ENCODE peak calls at places on chromosome 22, in five cellular contexts. G is naive thymus-derived CD4-positive, alpha-beta T cell; J is vagina; S is aorta; N is CD4-positive, CD25-positive, alpha-beta regulatory T cell. Y is an unnamed sample.

GRCh38 chr22:31206896-31207687 is 5.0 kb upstream of the LIMK2 start:
- DNase-seq in G (no peak), J (no peak), S (no peak), N (no peak), Y (no peak)

GRCh38 chr22:28435960-28436359 is 243.7 kb downstream of the TTC28 start:
- DNase-seq in G (no peak), J (no peak), S (no peak), N (no peak), Y (no peak)

GRCh38 chr22:47041201-47042115 is 279.0 kb downstream of the TBC1D22A start:
- DNase-seq in G (no peak), J (no peak), S (peak), N (no peak), Y (no peak)

GRCh38 chr22:37243402-37244113 is 511 bp downstream of the RAC2 start:
- DNase-seq in G (no peak), J (no peak), S (no peak), N (no peak), Y (no peak)

GRCh38 chr22:42228480-42228879 is 42.0 kb downstream of the TCF20 start:
- DNase-seq in G (no peak), J (no peak), S (no peak), N (no peak), Y (no peak)

GRCh38 chr22:43274595-43275240 is 68.5 kb downstream of the SCUBE1 start:
- DNase-seq in G (no peak), J (no peak), S (no peak), N (no peak), Y (no peak)

GRCh38 chr22:36233796-36234195 is 5.5 kb downstream of the APOL2 start:
- DNase-seq in G (no peak), J (peak), S (no peak), N (no peak), Y (no peak)

GRCh38 chr22:46587492-46588278 is 32.5 kb upstream of the GRAMD4 start:
- DNase-seq in G (no peak), J (no peak), S (peak), N (peak), Y (no peak)

GRCh38 chr22:28813772-28814518 is 13.6 kb upstream of the XBP1 start:
- DNase-seq in G (no peak), J (no peak), S (peak), N (no peak), Y (no peak)

GRCh38 chr22:22941831-22942510 is 54.4 kb downstream of the IGLL5 start:
- DNase-seq in G (no peak), J (peak), S (no peak), N (no peak), Y (no peak)

GRCh38 chr22:38016182-38017078 is 32.1 kb upstream of the SOX10 start:
- DNase-seq in G (no peak), J (no peak), S (no peak), N (no peak), Y (no peak)

GRCh38 chr22:30224161-30224857 is 22.2 kb downstream of the LIF start:
- DNase-seq in G (no peak), J (no peak), S (no peak), N (no peak), Y (no peak)

GRCh38 chr22:46726066-46726985 is 11.7 kb downstream of the CERK start:
- DNase-seq in G (no peak), J (no peak), S (peak), N (no peak), Y (no peak)

GRCh38 chr22:36088292-36088691 is 59.7 kb upstream of the RBFOX2 start:
- DNase-seq in G (no peak), J (no peak), S (no peak), N (no peak), Y (no peak)

GRCh38 chr22:43722444-43722843 is 89.7 kb downstream of the EFCAB6 start:
- DNase-seq in G (no peak), J (no peak), S (no peak), N (no peak), Y (no peak)

GRCh38 chr22:36430863-36431262 is 43.1 kb upstream of the MYH9 start:
- DNase-seq in G (no peak), J (no peak), S (no peak), N (no peak), Y (no peak)

GRCh38 chr22:22666307-22667091 is 22.1 kb downstream of the GGTLC2 start:
- DNase-seq in G (no peak), J (no peak), S (no peak), N (no peak), Y (peak)

GRCh38 chr22:41963453-41964105 is 5.7 kb upstream of the SEPTIN3 start:
- DNase-seq in G (no peak), J (no peak), S (no peak), N (no peak), Y (no peak)

GRCh38 chr22:30870451-30871345 is 97.9 kb downstream of the MORC2 start:
- DNase-seq in G (no peak), J (no peak), S (peak), N (no peak), Y (no peak)

GRCh38 chr22:28181332-28181731 is 262.3 kb upstream of the PITPNB start:
- DNase-seq in G (no peak), J (no peak), S (no peak), N (no peak), Y (no peak)

GRCh38 chr22:41524283-41524682 is 20.0 kb downstream of the POLR3H start:
- DNase-seq in G (no peak), J (no peak), S (peak), N (no peak), Y (no peak)

GRCh38 chr22:24134090-24134846 is 47.0 kb upstream of the SUSD2 start:
- DNase-seq in G (peak), J (no peak), S (peak), N (peak), Y (peak)

GRCh38 chr22:26718905-26719304 is 61.5 kb downstream of the MIAT start:
- DNase-seq in G (no peak), J (no peak), S (no peak), N (no peak), Y (no peak)

GRCh38 chr22:43669190-43669589 is 142.9 kb downstream of the EFCAB6 start:
- DNase-seq in G (no peak), J (no peak), S (no peak), N (no peak), Y (no peak)

GRCh38 chr22:38135133-38135706 is 24.7 kb upstream of the BAIAP2L2 start:
- DNase-seq in G (no peak), J (no peak), S (peak), N (no peak), Y (no peak)

GRCh38 chr22:22788460-22789037 is 99.1 kb upstream of the IGLL5 start:
- DNase-seq in G (no peak), J (no peak), S (no peak), N (no peak), Y (no peak)

GRCh38 chr22:22937894-22938480 is 50.4 kb downstream of the IGLL5 start:
- DNase-seq in G (no peak), J (no peak), S (no peak), N (no peak), Y (no peak)

GRCh38 chr22:42066133-42066761 is 4.4 kb downstream of the NAGA start:
- DNase-seq in G (no peak), J (peak), S (no peak), N (no peak), Y (no peak)

GRCh38 chr22:30078320-30079311 is 1.6 kb upstream of the HORMAD2 start:
- DNase-seq in G (no peak), J (no peak), S (no peak), N (peak), Y (peak)

GRCh38 chr22:26589367-26589844 is 526 bp downstream of the TPST2 start:
- DNase-seq in G (peak), J (no peak), S (peak), N (no peak), Y (peak)

GRCh38 chr22:46652081-46652929 is 32.1 kb downstream of the GRAMD4 start:
- DNase-seq in G (no peak), J (no peak), S (no peak), N (no peak), Y (no peak)

GRCh38 chr22:39458443-39459083 is 1.8 kb downstream of the MGAT3 start:
- DNase-seq in G (no peak), J (no peak), S (no peak), N (no peak), Y (no peak)
- H3K4me3 ChIP-seq in G (no peak), J (peak), S (no peak), N (no peak), Y (no peak)

DNA sequence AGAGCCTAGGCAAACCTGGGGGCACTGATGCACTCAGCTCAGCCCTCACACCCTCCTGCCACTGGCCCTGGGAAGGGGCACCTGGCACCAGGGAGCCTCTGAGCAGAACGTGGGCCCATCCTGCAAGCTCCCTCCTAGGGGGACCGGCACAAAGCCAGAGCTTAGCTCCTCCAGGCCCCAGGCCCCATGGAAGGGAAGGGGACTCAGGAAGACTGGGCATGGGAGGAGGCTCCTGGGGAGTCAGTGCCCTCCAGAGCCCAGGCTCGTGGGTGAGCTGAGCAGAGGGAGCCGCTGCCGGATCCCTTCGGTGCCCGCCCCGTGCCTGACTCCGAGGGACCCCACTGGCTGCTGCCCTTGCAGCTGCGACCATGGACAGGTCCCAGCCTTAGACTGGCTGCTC is 28.5 kb downstream of the ADA2 start:
- DNase-seq in G (no peak), J (no peak), S (no peak), N (no peak), Y (no peak)
- H3K4me3 ChIP-seq in G (no peak), J (no peak), S (no peak), N (no peak), Y (no peak)

DNA sequence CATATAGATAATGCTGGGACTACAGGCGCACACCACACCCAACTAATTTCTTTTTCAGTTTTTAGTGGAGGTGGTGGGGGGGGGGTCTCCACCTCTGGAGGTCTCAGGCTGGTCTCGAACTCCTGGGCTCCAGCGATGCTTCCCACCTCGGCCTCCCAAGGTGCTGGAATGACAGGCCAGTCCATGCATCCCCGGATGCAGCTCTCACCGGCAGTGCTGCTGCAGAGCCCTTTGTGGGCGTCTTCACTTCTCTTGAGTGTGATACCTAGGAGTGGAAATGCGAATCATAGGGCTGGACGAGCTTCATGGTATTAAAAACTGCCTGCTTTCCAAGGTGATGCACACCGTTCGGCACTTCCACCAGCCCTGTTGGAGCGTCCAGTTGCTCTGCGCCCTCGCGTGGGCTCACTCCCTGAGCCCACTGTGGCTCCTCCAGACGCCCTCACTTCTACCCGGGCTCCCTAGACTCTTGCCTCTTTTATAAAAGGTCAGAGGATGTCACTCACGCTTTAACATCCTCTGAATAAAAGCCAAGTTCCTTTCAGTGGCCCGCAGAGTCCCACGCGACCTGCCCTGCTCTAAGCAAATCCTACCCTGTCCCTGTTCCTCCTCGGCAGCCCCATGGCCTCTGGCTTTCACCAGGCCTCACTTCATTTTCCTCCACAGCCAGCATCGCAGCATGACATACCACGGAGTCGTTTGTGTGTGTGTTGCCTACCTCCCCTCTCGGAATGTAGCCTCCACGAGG is 833 bp upstream of the BID start:
- DNase-seq in G (no peak), J (no peak), S (no peak), N (no peak), Y (no peak)
- H3K4me3 ChIP-seq in G (peak), J (peak), S (no peak), N (peak), Y (peak)

GRCh38 chr22:49934144-49934890 is 15.9 kb downstream of the CRELD2 start:
- DNase-seq in G (no peak), J (no peak), S (peak), N (no peak), Y (peak)

GRCh38 chr22:49933236-49933921 is 14.9 kb downstream of the CRELD2 start:
- DNase-seq in G (no peak), J (no peak), S (no peak), N (no peak), Y (no peak)

GRCh38 chr22:49936018-49936972 is 17.9 kb downstream of the CRELD2 start:
- DNase-seq in G (peak), J (no peak), S (peak), N (peak), Y (peak)

GRCh38 chr22:49935561-49935960 is 17.1 kb downstream of the CRELD2 start:
- DNase-seq in G (no peak), J (no peak), S (peak), N (no peak), Y (no peak)

DNA sequence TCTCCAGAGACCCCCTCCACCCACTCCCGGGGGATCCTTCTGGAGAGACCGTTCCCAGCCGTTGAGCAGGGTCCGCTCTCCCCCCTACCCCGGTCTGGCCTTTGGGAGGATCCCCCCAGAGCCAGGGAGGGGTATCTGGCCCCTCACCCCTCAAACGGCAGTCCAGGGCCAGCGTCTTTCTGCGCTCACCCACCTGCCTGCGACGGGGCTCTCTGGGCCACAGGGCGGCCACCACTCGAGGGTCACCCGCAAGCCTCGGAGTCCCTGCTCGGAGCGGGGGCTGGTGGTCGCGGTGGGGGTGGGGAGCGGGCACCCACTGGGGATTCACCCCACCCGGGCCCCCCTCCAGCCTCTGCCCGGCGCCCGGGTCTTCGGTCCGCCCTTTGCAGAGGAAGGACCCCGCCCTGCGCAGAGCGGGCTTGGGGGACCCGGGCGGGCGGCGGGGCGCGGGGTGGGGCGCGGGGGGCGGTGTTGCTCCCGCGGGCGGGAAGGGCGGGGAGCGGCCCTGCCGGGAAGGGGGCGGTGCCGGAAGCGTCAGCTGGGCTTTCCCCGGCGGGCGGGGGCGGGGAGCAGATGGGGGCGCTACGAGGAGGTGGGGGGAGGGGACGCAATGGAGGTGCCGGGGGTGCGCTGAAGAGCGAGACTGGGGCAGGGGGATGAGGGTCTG is 16.6 kb downstream of the CRELD2 start:
- DNase-seq in G (peak), J (no peak), S (peak), N (peak), Y (peak)
- H3K4me3 ChIP-seq in G (peak), J (peak), S (no peak), N (no peak), Y (no peak)

GRCh38 chr22:20205964-20206708 is 55.3 kb upstream of the CCDC188 start:
- DNase-seq in G (peak), J (no peak), S (peak), N (peak), Y (peak)
- H3K4me3 ChIP-seq in G (peak), J (peak), S (no peak), N (peak), Y (peak)

GRCh38 chr22:39408807-39409206 is 9.2 kb downstream of the TAB1 start:
- DNase-seq in G (no peak), J (no peak), S (no peak), N (no peak), Y (no peak)

GRCh38 chr22:39408173-39408572 is 8.6 kb downstream of the TAB1 start:
- DNase-seq in G (no peak), J (no peak), S (peak), N (no peak), Y (no peak)

GRCh38 chr22:39401301-39401631 is 1.7 kb downstream of the TAB1 start:
- DNase-seq in G (no peak), J (no peak), S (no peak), N (no peak), Y (no peak)

GRCh38 chr22:39409630-39410029 is 10.1 kb downstream of the TAB1 start:
- DNase-seq in G (no peak), J (no peak), S (peak), N (no peak), Y (no peak)

GRCh38 chr22:39405346-39406085 is 5.9 kb downstream of the TAB1 start:
- DNase-seq in G (no peak), J (no peak), S (peak), N (no peak), Y (no peak)
- H3K4me3 ChIP-seq in G (no peak), J (peak), S (peak), N (no peak), Y (no peak)

DNA sequence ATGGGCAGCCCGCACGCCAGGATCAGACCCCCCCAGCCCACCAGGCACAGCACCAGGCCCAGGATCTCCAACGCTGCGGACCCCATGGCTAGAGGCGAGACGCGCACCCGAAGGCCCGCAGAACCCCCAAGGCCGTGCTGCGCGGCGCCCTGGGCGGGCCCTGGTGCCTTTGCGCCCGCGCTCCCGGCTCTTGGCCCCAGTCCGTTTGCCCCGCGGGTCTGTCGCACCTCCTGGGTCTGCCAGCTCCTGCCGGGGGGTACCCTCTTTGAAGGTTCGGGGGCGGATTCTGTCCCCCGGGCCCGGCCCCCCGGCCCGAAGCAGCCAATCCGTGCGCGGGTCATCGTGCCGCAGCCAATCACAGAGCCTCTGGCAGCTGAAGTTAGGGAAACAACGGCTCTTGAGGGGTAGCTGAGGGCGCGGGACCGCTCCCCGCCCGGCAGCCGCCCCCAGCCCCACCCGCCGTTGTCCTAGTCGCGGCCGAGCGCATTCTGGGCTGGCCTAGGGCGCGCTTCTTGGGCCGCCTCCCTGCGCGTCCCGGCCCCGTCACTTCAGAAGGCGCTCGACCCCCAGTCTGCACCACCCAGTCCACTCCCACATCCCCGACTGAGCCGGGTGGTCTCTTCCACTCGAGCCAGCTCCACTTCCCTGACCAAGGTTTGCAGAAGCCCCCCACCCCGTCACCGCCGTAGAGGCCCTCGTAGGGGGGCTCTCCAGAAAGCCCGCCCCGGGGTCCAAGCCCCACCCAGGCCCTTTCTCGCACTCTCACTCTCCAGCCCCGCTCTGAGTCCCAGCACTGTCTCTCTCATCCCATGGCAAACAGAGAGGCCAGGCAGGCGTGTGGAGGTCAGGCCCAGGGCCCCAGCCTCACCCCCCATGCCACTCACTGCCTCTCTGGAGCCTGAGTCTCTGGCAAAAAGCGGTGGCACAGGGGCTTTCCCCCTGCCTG is at the start of gene CLDN5:
- DNase-seq in G (no peak), J (no peak), S (no peak), N (no peak), Y (no peak)
- H3K4me3 ChIP-seq in G (peak), J (peak), S (no peak), N (no peak), Y (peak)

GRCh38 chr22:45261407-45262088 is 20.9 kb upstream of the KIAA0930 start:
- DNase-seq in G (no peak), J (no peak), S (no peak), N (no peak), Y (no peak)

GRCh38 chr22:45262195-45262930 is 21.7 kb upstream of the KIAA0930 start:
- DNase-seq in G (no peak), J (no peak), S (peak), N (no peak), Y (no peak)

GRCh38 chr22:45265546-45265945 is 19.2 kb upstream of the UPK3A start:
- DNase-seq in G (no peak), J (no peak), S (no peak), N (no peak), Y (no peak)

GRCh38 chr22:45263790-45264269 is 20.9 kb upstream of the UPK3A start:
- DNase-seq in G (no peak), J (no peak), S (peak), N (no peak), Y (no peak)

GRCh38 chr22:45262931-45263789 is 21.6 kb upstream of the UPK3A start:
- DNase-seq in G (no peak), J (no peak), S (peak), N (no peak), Y (no peak)
- H3K4me3 ChIP-seq in G (no peak), J (no peak), S (no peak), N (no peak), Y (no peak)

Y was measured in CD8-positive, alpha-beta memory T cell.